ENCODE peak calls at places on chromosomes 13 and 19, in seven cellular contexts. One of them, this sample, is unnamed.

GRCh38 chr13:37602743-37603381 is 4.3 kb upstream of the POSTN start:
- DNase-seq in uterus: no peak
- DNase-seq in HCT116: no peak
- DNase-seq in fibroblast of mammary gland: peak
- DNase-seq in heart right ventricle: no peak
- DNase-seq in neural progenitor cell: no peak
- DNase-seq in psoas muscle: no peak
- DNase-seq in this sample: peak

GRCh38 chr19:34314437-34315313 is 50.3 kb upstream of the GPI start:
- DNase-seq in uterus: no peak
- DNase-seq in HCT116: no peak
- DNase-seq in fibroblast of mammary gland: no peak
- DNase-seq in heart right ventricle: no peak
- DNase-seq in neural progenitor cell: no peak
- DNase-seq in psoas muscle: no peak
- DNase-seq in this sample: no peak

GRCh38 chr13:51225034-51225433 is 2.8 kb downstream of the FAM124A start:
- DNase-seq in uterus: no peak
- DNase-seq in HCT116: no peak
- DNase-seq in fibroblast of mammary gland: peak
- DNase-seq in heart right ventricle: no peak
- DNase-seq in neural progenitor cell: no peak
- DNase-seq in psoas muscle: no peak
- DNase-seq in this sample: peak

GRCh38 chr19:5625641-5626040 is 2.8 kb downstream of the SAFB start:
- DNase-seq in uterus: no peak
- DNase-seq in HCT116: no peak
- DNase-seq in fibroblast of mammary gland: peak
- DNase-seq in heart right ventricle: no peak
- DNase-seq in neural progenitor cell: no peak
- DNase-seq in psoas muscle: no peak
- DNase-seq in this sample: no peak

GRCh38 chr13:85864963-85865530 is 65.8 kb upstream of the SLITRK6 start:
- DNase-seq in uterus: no peak
- DNase-seq in HCT116: peak
- DNase-seq in fibroblast of mammary gland: peak
- DNase-seq in heart right ventricle: no peak
- DNase-seq in neural progenitor cell: peak
- DNase-seq in psoas muscle: no peak
- DNase-seq in this sample: no peak

GRCh38 chr13:22018297-22019210 is 347.7 kb downstream of the FGF9 start:
- DNase-seq in uterus: no peak
- DNase-seq in HCT116: no peak
- DNase-seq in fibroblast of mammary gland: no peak
- DNase-seq in heart right ventricle: no peak
- DNase-seq in neural progenitor cell: no peak
- DNase-seq in psoas muscle: no peak
- DNase-seq in this sample: no peak

GRCh38 chr13:30870049-30870884 is 35.8 kb upstream of the MEDAG start:
- DNase-seq in uterus: peak
- DNase-seq in HCT116: peak
- DNase-seq in fibroblast of mammary gland: peak
- DNase-seq in heart right ventricle: peak
- DNase-seq in neural progenitor cell: peak
- DNase-seq in psoas muscle: peak
- DNase-seq in this sample: peak

GRCh38 chr13:64912141-64912540 is 2318.0 kb downstream of the PCDH9 start:
- DNase-seq in uterus: no peak
- DNase-seq in HCT116: no peak
- DNase-seq in fibroblast of mammary gland: peak
- DNase-seq in heart right ventricle: no peak
- DNase-seq in neural progenitor cell: no peak
- DNase-seq in psoas muscle: no peak
- DNase-seq in this sample: no peak

GRCh38 chr19:38361633-38362075 is 12.7 kb upstream of the PSMD8 start:
- DNase-seq in uterus: peak
- DNase-seq in HCT116: peak
- DNase-seq in fibroblast of mammary gland: peak
- DNase-seq in heart right ventricle: peak
- DNase-seq in neural progenitor cell: peak
- DNase-seq in psoas muscle: peak
- DNase-seq in this sample: peak

GRCh38 chr13:83327091-83327490 is 555.2 kb downstream of the SLITRK1 start:
- DNase-seq in uterus: no peak
- DNase-seq in HCT116: no peak
- DNase-seq in fibroblast of mammary gland: no peak
- DNase-seq in heart right ventricle: no peak
- DNase-seq in neural progenitor cell: no peak
- DNase-seq in psoas muscle: no peak
- DNase-seq in this sample: no peak

GRCh38 chr19:1213391-1214286 is 8.1 kb downstream of the STK11 start:
- DNase-seq in uterus: peak
- DNase-seq in HCT116: no peak
- DNase-seq in fibroblast of mammary gland: peak
- DNase-seq in heart right ventricle: peak
- DNase-seq in neural progenitor cell: no peak
- DNase-seq in psoas muscle: peak
- DNase-seq in this sample: peak

GRCh38 chr19:1217366-1217765 is 11.8 kb downstream of the STK11 start:
- DNase-seq in uterus: no peak
- DNase-seq in HCT116: no peak
- DNase-seq in fibroblast of mammary gland: no peak
- DNase-seq in heart right ventricle: no peak
- DNase-seq in neural progenitor cell: no peak
- DNase-seq in psoas muscle: peak
- DNase-seq in this sample: no peak

GRCh38 chr19:1214299-1214861 is 8.8 kb downstream of the STK11 start:
- DNase-seq in uterus: no peak
- DNase-seq in HCT116: no peak
- DNase-seq in fibroblast of mammary gland: no peak
- DNase-seq in heart right ventricle: no peak
- DNase-seq in neural progenitor cell: no peak
- DNase-seq in psoas muscle: no peak
- DNase-seq in this sample: no peak

GRCh38 chr19:1216756-1217155 is 11.2 kb downstream of the STK11 start:
- DNase-seq in uterus: no peak
- DNase-seq in HCT116: no peak
- DNase-seq in fibroblast of mammary gland: no peak
- DNase-seq in heart right ventricle: no peak
- DNase-seq in neural progenitor cell: no peak
- DNase-seq in psoas muscle: no peak
- DNase-seq in this sample: no peak

GRCh38 chr19:1214862-1215731 is 9.5 kb downstream of the STK11 start:
- DNase-seq in uterus: no peak
- DNase-seq in HCT116: no peak
- DNase-seq in fibroblast of mammary gland: no peak
- DNase-seq in heart right ventricle: peak
- DNase-seq in neural progenitor cell: no peak
- DNase-seq in psoas muscle: peak
- DNase-seq in this sample: no peak
- H3K4me3 ChIP-seq in uterus: no peak
- H3K4me3 ChIP-seq in HCT116: no peak
- H3K4me3 ChIP-seq in fibroblast of mammary gland: no peak
- H3K4me3 ChIP-seq in heart right ventricle: peak
- H3K4me3 ChIP-seq in neural progenitor cell: no peak
- H3K4me3 ChIP-seq in psoas muscle: peak
- H3K4me3 ChIP-seq in this sample: no peak

GRCh38 chr19:12365372-12366162 is at the start of gene ZNF442:
- DNase-seq in uterus: peak
- DNase-seq in HCT116: no peak
- DNase-seq in fibroblast of mammary gland: peak
- DNase-seq in heart right ventricle: peak
- DNase-seq in neural progenitor cell: peak
- DNase-seq in psoas muscle: peak
- DNase-seq in this sample: peak
- H3K4me3 ChIP-seq in uterus: peak
- H3K4me3 ChIP-seq in HCT116: no peak
- H3K4me3 ChIP-seq in fibroblast of mammary gland: peak
- H3K4me3 ChIP-seq in heart right ventricle: peak
- H3K4me3 ChIP-seq in neural progenitor cell: peak
- H3K4me3 ChIP-seq in psoas muscle: peak
- H3K4me3 ChIP-seq in this sample: peak

GRCh38 chr19:30651691-30652090 is 279.5 kb downstream of the ZNF536 start:
- DNase-seq in uterus: no peak
- DNase-seq in HCT116: no peak
- DNase-seq in fibroblast of mammary gland: no peak
- DNase-seq in heart right ventricle: no peak
- DNase-seq in neural progenitor cell: no peak
- DNase-seq in psoas muscle: no peak
- DNase-seq in this sample: no peak

GRCh38 chr19:30649934-30650614 is 277.9 kb downstream of the ZNF536 start:
- DNase-seq in uterus: no peak
- DNase-seq in HCT116: peak
- DNase-seq in fibroblast of mammary gland: peak
- DNase-seq in heart right ventricle: peak
- DNase-seq in neural progenitor cell: peak
- DNase-seq in psoas muscle: no peak
- DNase-seq in this sample: peak

GRCh38 chr19:30656520-30657100 is 284.4 kb downstream of the ZNF536 start:
- DNase-seq in uterus: no peak
- DNase-seq in HCT116: no peak
- DNase-seq in fibroblast of mammary gland: no peak
- DNase-seq in heart right ventricle: no peak
- DNase-seq in neural progenitor cell: no peak
- DNase-seq in psoas muscle: no peak
- DNase-seq in this sample: no peak

GRCh38 chr19:30651066-30651465 is 278.9 kb downstream of the ZNF536 start:
- DNase-seq in uterus: no peak
- DNase-seq in HCT116: no peak
- DNase-seq in fibroblast of mammary gland: no peak
- DNase-seq in heart right ventricle: no peak
- DNase-seq in neural progenitor cell: no peak
- DNase-seq in psoas muscle: no peak
- DNase-seq in this sample: no peak

DNA sequence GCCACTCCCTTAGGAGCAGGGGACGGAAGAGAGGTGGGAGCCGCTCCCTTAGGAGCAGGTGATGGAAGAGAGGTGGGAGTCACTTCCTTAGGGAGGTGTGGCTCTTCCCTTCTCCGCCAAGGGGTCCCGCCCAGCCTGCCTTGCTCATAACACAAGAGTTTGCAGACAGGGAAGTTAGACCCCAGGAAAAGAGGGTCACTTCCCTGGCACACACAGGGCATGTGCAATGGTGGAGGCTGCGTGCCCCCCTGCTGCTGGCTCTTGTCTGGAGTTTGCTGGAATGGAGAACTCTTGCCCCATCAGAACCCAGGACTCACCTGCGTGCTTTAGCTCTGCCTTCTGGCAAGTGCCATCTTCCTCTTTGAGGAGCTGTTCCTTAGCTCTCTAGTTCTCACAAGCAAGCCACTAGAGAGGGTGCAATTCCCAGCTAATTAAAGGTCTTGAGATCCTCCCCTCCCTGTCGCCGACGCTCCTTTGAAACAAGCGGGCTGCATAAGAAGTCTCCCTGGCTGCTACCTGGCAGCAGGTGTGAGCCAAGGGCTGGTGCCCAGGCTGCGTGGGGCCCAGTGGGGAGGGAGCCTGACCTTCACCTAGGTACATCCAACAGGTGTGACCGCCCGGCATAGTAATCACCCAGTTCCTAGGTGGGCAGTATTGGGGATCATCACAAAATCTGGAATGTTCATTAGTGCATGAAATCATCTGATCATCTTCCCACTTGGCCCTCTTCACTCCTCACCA is 281.6 kb downstream of the ZNF536 start:
- DNase-seq in uterus: no peak
- DNase-seq in HCT116: no peak
- DNase-seq in fibroblast of mammary gland: no peak
- DNase-seq in heart right ventricle: no peak
- DNase-seq in neural progenitor cell: no peak
- DNase-seq in psoas muscle: no peak
- DNase-seq in this sample: no peak
- H3K4me3 ChIP-seq in uterus: no peak
- H3K4me3 ChIP-seq in HCT116: no peak
- H3K4me3 ChIP-seq in fibroblast of mammary gland: no peak
- H3K4me3 ChIP-seq in heart right ventricle: no peak
- H3K4me3 ChIP-seq in neural progenitor cell: no peak
- H3K4me3 ChIP-seq in psoas muscle: no peak
- H3K4me3 ChIP-seq in this sample: no peak

GRCh38 chr19:18503971-18504885 is 17.6 kb downstream of the ELL start:
- DNase-seq in uterus: no peak
- DNase-seq in HCT116: no peak
- DNase-seq in fibroblast of mammary gland: no peak
- DNase-seq in heart right ventricle: no peak
- DNase-seq in neural progenitor cell: no peak
- DNase-seq in psoas muscle: no peak
- DNase-seq in this sample: no peak
- H3K4me3 ChIP-seq in uterus: no peak
- H3K4me3 ChIP-seq in HCT116: no peak
- H3K4me3 ChIP-seq in fibroblast of mammary gland: no peak
- H3K4me3 ChIP-seq in heart right ventricle: no peak
- H3K4me3 ChIP-seq in neural progenitor cell: no peak
- H3K4me3 ChIP-seq in psoas muscle: no peak
- H3K4me3 ChIP-seq in this sample: no peak

GRCh38 chr19:10135551-10136334 is 16.0 kb upstream of the EIF3G start:
- DNase-seq in uterus: no peak
- DNase-seq in HCT116: no peak
- DNase-seq in fibroblast of mammary gland: no peak
- DNase-seq in heart right ventricle: no peak
- DNase-seq in neural progenitor cell: no peak
- DNase-seq in psoas muscle: no peak
- DNase-seq in this sample: no peak
- H3K4me3 ChIP-seq in uterus: no peak
- H3K4me3 ChIP-seq in HCT116: no peak
- H3K4me3 ChIP-seq in fibroblast of mammary gland: no peak
- H3K4me3 ChIP-seq in heart right ventricle: no peak
- H3K4me3 ChIP-seq in neural progenitor cell: no peak
- H3K4me3 ChIP-seq in psoas muscle: no peak
- H3K4me3 ChIP-seq in this sample: no peak

DNA sequence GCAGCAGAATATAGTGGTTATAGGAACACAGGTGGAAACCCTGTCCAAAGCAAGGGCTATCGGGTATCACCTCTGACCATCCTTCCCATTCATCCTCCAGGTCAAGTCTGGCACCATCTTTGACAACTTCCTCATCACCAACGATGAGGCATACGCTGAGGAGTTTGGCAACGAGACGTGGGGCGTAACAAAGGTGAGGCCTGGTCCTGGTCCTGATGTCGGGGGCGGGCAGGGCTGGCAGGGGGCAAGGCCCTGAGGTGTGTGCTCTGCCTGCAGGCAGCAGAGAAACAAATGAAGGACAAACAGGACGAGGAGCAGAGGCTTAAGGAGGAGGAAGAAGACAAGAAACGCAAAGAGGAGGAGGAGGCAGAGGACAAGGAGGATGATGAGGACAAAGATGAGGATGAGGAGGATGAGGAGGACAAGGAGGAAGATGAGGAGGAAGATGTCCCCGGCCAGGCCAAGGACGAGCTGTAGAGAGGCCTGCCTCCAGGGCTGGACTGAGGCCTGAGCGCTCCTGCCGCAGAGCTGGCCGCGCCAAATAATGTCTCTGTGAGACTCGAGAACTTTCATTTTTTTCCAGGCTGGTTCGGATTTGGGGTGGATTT is 2.1 kb upstream of the RAD23A start:
- DNase-seq in uterus: no peak
- DNase-seq in HCT116: no peak
- DNase-seq in fibroblast of mammary gland: no peak
- DNase-seq in heart right ventricle: no peak
- DNase-seq in neural progenitor cell: no peak
- DNase-seq in psoas muscle: no peak
- DNase-seq in this sample: no peak
- H3K4me3 ChIP-seq in uterus: no peak
- H3K4me3 ChIP-seq in HCT116: no peak
- H3K4me3 ChIP-seq in fibroblast of mammary gland: no peak
- H3K4me3 ChIP-seq in heart right ventricle: no peak
- H3K4me3 ChIP-seq in neural progenitor cell: no peak
- H3K4me3 ChIP-seq in psoas muscle: no peak
- H3K4me3 ChIP-seq in this sample: no peak

GRCh38 chr19:2240881-2241760 is 4.5 kb downstream of the SF3A2 start:
- DNase-seq in uterus: no peak
- DNase-seq in HCT116: no peak
- DNase-seq in fibroblast of mammary gland: no peak
- DNase-seq in heart right ventricle: no peak
- DNase-seq in neural progenitor cell: no peak
- DNase-seq in psoas muscle: no peak
- DNase-seq in this sample: peak
- H3K4me3 ChIP-seq in uterus: no peak
- H3K4me3 ChIP-seq in HCT116: no peak
- H3K4me3 ChIP-seq in fibroblast of mammary gland: peak
- H3K4me3 ChIP-seq in heart right ventricle: peak
- H3K4me3 ChIP-seq in neural progenitor cell: peak
- H3K4me3 ChIP-seq in psoas muscle: peak
- H3K4me3 ChIP-seq in this sample: no peak